ENCODE peak calls at places on chromosomes 5 and 9, in five cellular contexts. One of them, this sample, is unnamed.

GRCh38 chr9:122860319-122861142 is 32.1 kb upstream of the PDCL start:
- DNase-seq in activated naive CD4-positive, alpha-beta T cell treated with anti-CD3 and anti-CD28 coated beads, Interleukin-2, amount 10 ng/mL, durations not matched to agents 7 days and 5 days: no peak
- DNase-seq in stimulated activated CD4-positive, alpha-beta T cell treated with anti-CD3 and anti-CD28 coated beads, Interleukin-2, amount 100 ng/mL, for 48 hours: no peak
- DNase-seq in HT-29: no peak
- DNase-seq in suprapubic skin: no peak
- DNase-seq in this sample: no peak

GRCh38 chr5:157959355-157959754 is 100.4 kb upstream of the CLINT1 start:
- DNase-seq in activated naive CD4-positive, alpha-beta T cell treated with anti-CD3 and anti-CD28 coated beads, Interleukin-2, amount 10 ng/mL, durations not matched to agents 7 days and 5 days: no peak
- DNase-seq in stimulated activated CD4-positive, alpha-beta T cell treated with anti-CD3 and anti-CD28 coated beads, Interleukin-2, amount 100 ng/mL, for 48 hours: no peak
- DNase-seq in HT-29: no peak
- DNase-seq in suprapubic skin: no peak
- DNase-seq in this sample: no peak

GRCh38 chr9:128884164-128884563 is 2.2 kb downstream of the LRRC8A start:
- DNase-seq in activated naive CD4-positive, alpha-beta T cell treated with anti-CD3 and anti-CD28 coated beads, Interleukin-2, amount 10 ng/mL, durations not matched to agents 7 days and 5 days: no peak
- DNase-seq in stimulated activated CD4-positive, alpha-beta T cell treated with anti-CD3 and anti-CD28 coated beads, Interleukin-2, amount 100 ng/mL, for 48 hours: no peak
- DNase-seq in HT-29: no peak
- DNase-seq in suprapubic skin: no peak
- DNase-seq in this sample: no peak

GRCh38 chr9:26856413-26857032 is 36.1 kb downstream of the CAAP1 start:
- DNase-seq in activated naive CD4-positive, alpha-beta T cell treated with anti-CD3 and anti-CD28 coated beads, Interleukin-2, amount 10 ng/mL, durations not matched to agents 7 days and 5 days: peak
- DNase-seq in stimulated activated CD4-positive, alpha-beta T cell treated with anti-CD3 and anti-CD28 coated beads, Interleukin-2, amount 100 ng/mL, for 48 hours: peak
- DNase-seq in HT-29: peak
- DNase-seq in suprapubic skin: no peak
- DNase-seq in this sample: no peak

GRCh38 chr5:176888016-176888864 is 10.9 kb downstream of the HK3 start:
- DNase-seq in activated naive CD4-positive, alpha-beta T cell treated with anti-CD3 and anti-CD28 coated beads, Interleukin-2, amount 10 ng/mL, durations not matched to agents 7 days and 5 days: no peak
- DNase-seq in stimulated activated CD4-positive, alpha-beta T cell treated with anti-CD3 and anti-CD28 coated beads, Interleukin-2, amount 100 ng/mL, for 48 hours: no peak
- DNase-seq in HT-29: no peak
- DNase-seq in suprapubic skin: peak
- DNase-seq in this sample: peak

GRCh38 chr5:160938532-160938931 is 86.5 kb upstream of the ATP10B start:
- DNase-seq in activated naive CD4-positive, alpha-beta T cell treated with anti-CD3 and anti-CD28 coated beads, Interleukin-2, amount 10 ng/mL, durations not matched to agents 7 days and 5 days: no peak
- DNase-seq in stimulated activated CD4-positive, alpha-beta T cell treated with anti-CD3 and anti-CD28 coated beads, Interleukin-2, amount 100 ng/mL, for 48 hours: no peak
- DNase-seq in HT-29: no peak
- DNase-seq in suprapubic skin: no peak
- DNase-seq in this sample: peak

GRCh38 chr5:103808464-103809106 is 246.0 kb upstream of the NUDT12 start:
- DNase-seq in activated naive CD4-positive, alpha-beta T cell treated with anti-CD3 and anti-CD28 coated beads, Interleukin-2, amount 10 ng/mL, durations not matched to agents 7 days and 5 days: no peak
- DNase-seq in stimulated activated CD4-positive, alpha-beta T cell treated with anti-CD3 and anti-CD28 coated beads, Interleukin-2, amount 100 ng/mL, for 48 hours: no peak
- DNase-seq in HT-29: peak
- DNase-seq in suprapubic skin: no peak
- DNase-seq in this sample: no peak

GRCh38 chr5:156330141-156330870 is 3.3 kb downstream of the SGCD start:
- DNase-seq in activated naive CD4-positive, alpha-beta T cell treated with anti-CD3 and anti-CD28 coated beads, Interleukin-2, amount 10 ng/mL, durations not matched to agents 7 days and 5 days: no peak
- DNase-seq in stimulated activated CD4-positive, alpha-beta T cell treated with anti-CD3 and anti-CD28 coated beads, Interleukin-2, amount 100 ng/mL, for 48 hours: no peak
- DNase-seq in HT-29: no peak
- DNase-seq in suprapubic skin: no peak
- DNase-seq in this sample: no peak